ENCODE peak calls at places on chromosomes 2 and 18, in six cellular contexts. One of them, this sample, is unnamed.

GRCh38 chr2:191665286-191665685 is 12.7 kb upstream of the NABP1 start:
- DNase-seq in NCI-H510A treated with DMSO at 0.1 percent for 48 hours: no peak
- DNase-seq in NCI-H345: no peak
- DNase-seq in D341Med: no peak
- DNase-seq in activated CD4-positive, alpha-beta T cell treated with anti-CD3 and anti-CD28 coated beads, Interleukin-2, amount 50 U/mL, for 24 hours: no peak
- DNase-seq in SW480: no peak
- DNase-seq in this sample: no peak

GRCh38 chr2:72431737-72432136 is 284.1 kb upstream of the CYP26B1 start:
- DNase-seq in activated CD4-positive, alpha-beta T cell treated with anti-CD3 and anti-CD28 coated beads, Interleukin-2, amount 50 U/mL, for 24 hours: no peak
- DNase-seq in SW480: no peak
- DNase-seq in NCI-H510A treated with DMSO at 0.1 percent for 48 hours: no peak
- DNase-seq in D341Med: no peak
- DNase-seq in NCI-H345: no peak
- DNase-seq in this sample: no peak

GRCh38 chr18:9706081-9706935 is 1.8 kb upstream of the RAB31 start:
- DNase-seq in NCI-H510A treated with DMSO at 0.1 percent for 48 hours: no peak
- DNase-seq in SW480: no peak
- DNase-seq in activated CD4-positive, alpha-beta T cell treated with anti-CD3 and anti-CD28 coated beads, Interleukin-2, amount 50 U/mL, for 24 hours: no peak
- DNase-seq in NCI-H345: no peak
- DNase-seq in D341Med: no peak
- DNase-seq in this sample: no peak

GRCh38 chr2:152097291-152098032 is 1.4 kb downstream of the CACNB4 start:
- DNase-seq in NCI-H345: peak
- DNase-seq in NCI-H510A treated with DMSO at 0.1 percent for 48 hours: peak
- DNase-seq in SW480: peak
- DNase-seq in activated CD4-positive, alpha-beta T cell treated with anti-CD3 and anti-CD28 coated beads, Interleukin-2, amount 50 U/mL, for 24 hours: no peak
- DNase-seq in D341Med: no peak
- DNase-seq in this sample: no peak

GRCh38 chr2:241759091-241759807 is 17.4 kb upstream of the GAL3ST2 start:
- DNase-seq in SW480: no peak
- DNase-seq in NCI-H510A treated with DMSO at 0.1 percent for 48 hours: no peak
- DNase-seq in NCI-H345: no peak
- DNase-seq in activated CD4-positive, alpha-beta T cell treated with anti-CD3 and anti-CD28 coated beads, Interleukin-2, amount 50 U/mL, for 24 hours: no peak
- DNase-seq in D341Med: no peak
- DNase-seq in this sample: no peak

GRCh38 chr18:24672165-24672950 is 211.9 kb downstream of the HRH4 start:
- DNase-seq in NCI-H510A treated with DMSO at 0.1 percent for 48 hours: no peak
- DNase-seq in activated CD4-positive, alpha-beta T cell treated with anti-CD3 and anti-CD28 coated beads, Interleukin-2, amount 50 U/mL, for 24 hours: no peak
- DNase-seq in NCI-H345: peak
- DNase-seq in SW480: peak
- DNase-seq in D341Med: peak
- DNase-seq in this sample: peak

GRCh38 chr2:207928079-207928478 is 97.2 kb downstream of the PLEKHM3 start:
- DNase-seq in NCI-H345: no peak
- DNase-seq in activated CD4-positive, alpha-beta T cell treated with anti-CD3 and anti-CD28 coated beads, Interleukin-2, amount 50 U/mL, for 24 hours: no peak
- DNase-seq in NCI-H510A treated with DMSO at 0.1 percent for 48 hours: no peak
- DNase-seq in D341Med: no peak
- DNase-seq in SW480: no peak
- DNase-seq in this sample: no peak

GRCh38 chr2:123993728-123994323 is 31.3 kb upstream of the CNTNAP5 start:
- DNase-seq in NCI-H510A treated with DMSO at 0.1 percent for 48 hours: peak
- DNase-seq in activated CD4-positive, alpha-beta T cell treated with anti-CD3 and anti-CD28 coated beads, Interleukin-2, amount 50 U/mL, for 24 hours: no peak
- DNase-seq in NCI-H345: no peak
- DNase-seq in SW480: peak
- DNase-seq in D341Med: peak
- DNase-seq in this sample: no peak

GRCh38 chr2:160871096-160871495 is 289.1 kb upstream of the TANK start:
- DNase-seq in D341Med: no peak
- DNase-seq in SW480: no peak
- DNase-seq in NCI-H510A treated with DMSO at 0.1 percent for 48 hours: no peak
- DNase-seq in NCI-H345: no peak
- DNase-seq in activated CD4-positive, alpha-beta T cell treated with anti-CD3 and anti-CD28 coated beads, Interleukin-2, amount 50 U/mL, for 24 hours: no peak
- DNase-seq in this sample: no peak

GRCh38 chr2:134137182-134137595 is 116.7 kb upstream of the MGAT5 start:
- DNase-seq in SW480: no peak
- DNase-seq in activated CD4-positive, alpha-beta T cell treated with anti-CD3 and anti-CD28 coated beads, Interleukin-2, amount 50 U/mL, for 24 hours: no peak
- DNase-seq in NCI-H510A treated with DMSO at 0.1 percent for 48 hours: no peak
- DNase-seq in NCI-H345: no peak
- DNase-seq in D341Med: no peak
- DNase-seq in this sample: no peak

GRCh38 chr2:178219247-178219646 is 24.9 kb downstream of the OSBPL6 start:
- DNase-seq in D341Med: no peak
- DNase-seq in NCI-H345: no peak
- DNase-seq in NCI-H510A treated with DMSO at 0.1 percent for 48 hours: no peak
- DNase-seq in SW480: no peak
- DNase-seq in activated CD4-positive, alpha-beta T cell treated with anti-CD3 and anti-CD28 coated beads, Interleukin-2, amount 50 U/mL, for 24 hours: no peak
- DNase-seq in this sample: no peak

GRCh38 chr2:169808211-169808610 is 9.5 kb downstream of the SSB start:
- DNase-seq in activated CD4-positive, alpha-beta T cell treated with anti-CD3 and anti-CD28 coated beads, Interleukin-2, amount 50 U/mL, for 24 hours: no peak
- DNase-seq in NCI-H510A treated with DMSO at 0.1 percent for 48 hours: no peak
- DNase-seq in NCI-H345: no peak
- DNase-seq in SW480: no peak
- DNase-seq in D341Med: no peak
- DNase-seq in this sample: no peak

GRCh38 chr2:221123396-221123795 is 448.7 kb downstream of the EPHA4 start:
- DNase-seq in NCI-H345: no peak
- DNase-seq in activated CD4-positive, alpha-beta T cell treated with anti-CD3 and anti-CD28 coated beads, Interleukin-2, amount 50 U/mL, for 24 hours: no peak
- DNase-seq in SW480: no peak
- DNase-seq in NCI-H510A treated with DMSO at 0.1 percent for 48 hours: no peak
- DNase-seq in D341Med: no peak
- DNase-seq in this sample: no peak

GRCh38 chr2:64606495-64607363 is 47.0 kb downstream of the SERTAD2 start:
- DNase-seq in activated CD4-positive, alpha-beta T cell treated with anti-CD3 and anti-CD28 coated beads, Interleukin-2, amount 50 U/mL, for 24 hours: peak
- DNase-seq in D341Med: no peak
- DNase-seq in NCI-H510A treated with DMSO at 0.1 percent for 48 hours: no peak
- DNase-seq in SW480: peak
- DNase-seq in NCI-H345: no peak
- DNase-seq in this sample: peak

GRCh38 chr2:160581035-160581434 is 87.4 kb upstream of the RBMS1 start:
- DNase-seq in D341Med: no peak
- DNase-seq in SW480: no peak
- DNase-seq in NCI-H510A treated with DMSO at 0.1 percent for 48 hours: no peak
- DNase-seq in activated CD4-positive, alpha-beta T cell treated with anti-CD3 and anti-CD28 coated beads, Interleukin-2, amount 50 U/mL, for 24 hours: no peak
- DNase-seq in NCI-H345: no peak
- DNase-seq in this sample: no peak

GRCh38 chr18:55328301-55328700 is 259.7 kb downstream of the TCF4 start:
- DNase-seq in SW480: no peak
- DNase-seq in NCI-H510A treated with DMSO at 0.1 percent for 48 hours: no peak
- DNase-seq in NCI-H345: no peak
- DNase-seq in activated CD4-positive, alpha-beta T cell treated with anti-CD3 and anti-CD28 coated beads, Interleukin-2, amount 50 U/mL, for 24 hours: no peak
- DNase-seq in D341Med: no peak
- DNase-seq in this sample: no peak

GRCh38 chr18:48002933-48003365 is 72.5 kb upstream of the SMAD2 start:
- DNase-seq in NCI-H510A treated with DMSO at 0.1 percent for 48 hours: no peak
- DNase-seq in activated CD4-positive, alpha-beta T cell treated with anti-CD3 and anti-CD28 coated beads, Interleukin-2, amount 50 U/mL, for 24 hours: no peak
- DNase-seq in D341Med: peak
- DNase-seq in NCI-H345: no peak
- DNase-seq in SW480: peak
- DNase-seq in this sample: peak

GRCh38 chr2:235238537-235238936 is 255.3 kb upstream of the AGAP1 start:
- DNase-seq in NCI-H510A treated with DMSO at 0.1 percent for 48 hours: no peak
- DNase-seq in activated CD4-positive, alpha-beta T cell treated with anti-CD3 and anti-CD28 coated beads, Interleukin-2, amount 50 U/mL, for 24 hours: no peak
- DNase-seq in D341Med: peak
- DNase-seq in SW480: no peak
- DNase-seq in NCI-H345: no peak
- DNase-seq in this sample: no peak

GRCh38 chr2:45241061-45241561 is 231.9 kb upstream of the SIX2 start:
- DNase-seq in D341Med: no peak
- DNase-seq in activated CD4-positive, alpha-beta T cell treated with anti-CD3 and anti-CD28 coated beads, Interleukin-2, amount 50 U/mL, for 24 hours: no peak
- DNase-seq in SW480: no peak
- DNase-seq in NCI-H510A treated with DMSO at 0.1 percent for 48 hours: no peak
- DNase-seq in NCI-H345: no peak
- DNase-seq in this sample: no peak

GRCh38 chr2:45567974-45568789 is 42.9 kb downstream of the SRBD1 start:
- DNase-seq in SW480: no peak
- DNase-seq in D341Med: no peak
- DNase-seq in NCI-H345: no peak
- DNase-seq in NCI-H510A treated with DMSO at 0.1 percent for 48 hours: no peak
- DNase-seq in activated CD4-positive, alpha-beta T cell treated with anti-CD3 and anti-CD28 coated beads, Interleukin-2, amount 50 U/mL, for 24 hours: no peak
- DNase-seq in this sample: no peak

GRCh38 chr18:74760436-74760835 is 162.8 kb downstream of the ZNF407 start:
- DNase-seq in NCI-H345: no peak
- DNase-seq in NCI-H510A treated with DMSO at 0.1 percent for 48 hours: no peak
- DNase-seq in SW480: no peak
- DNase-seq in activated CD4-positive, alpha-beta T cell treated with anti-CD3 and anti-CD28 coated beads, Interleukin-2, amount 50 U/mL, for 24 hours: no peak
- DNase-seq in D341Med: no peak
- DNase-seq in this sample: no peak

GRCh38 chr2:194328456-194328855 is 1328.6 kb upstream of the SLC39A10 start:
- DNase-seq in NCI-H345: no peak
- DNase-seq in activated CD4-positive, alpha-beta T cell treated with anti-CD3 and anti-CD28 coated beads, Interleukin-2, amount 50 U/mL, for 24 hours: no peak
- DNase-seq in NCI-H510A treated with DMSO at 0.1 percent for 48 hours: no peak
- DNase-seq in D341Med: no peak
- DNase-seq in SW480: no peak
- DNase-seq in this sample: no peak

GRCh38 chr18:80033181-80034067 is 810 bp upstream of the RBFA start:
- DNase-seq in NCI-H345: peak
- DNase-seq in SW480: peak
- DNase-seq in NCI-H510A treated with DMSO at 0.1 percent for 48 hours: no peak
- DNase-seq in activated CD4-positive, alpha-beta T cell treated with anti-CD3 and anti-CD28 coated beads, Interleukin-2, amount 50 U/mL, for 24 hours: no peak
- DNase-seq in D341Med: no peak
- DNase-seq in this sample: no peak

GRCh38 chr2:29228276-29228675 is 113.1 kb downstream of the CLIP4 start:
- DNase-seq in NCI-H345: no peak
- DNase-seq in SW480: no peak
- DNase-seq in activated CD4-positive, alpha-beta T cell treated with anti-CD3 and anti-CD28 coated beads, Interleukin-2, amount 50 U/mL, for 24 hours: no peak
- DNase-seq in NCI-H510A treated with DMSO at 0.1 percent for 48 hours: no peak
- DNase-seq in D341Med: no peak
- DNase-seq in this sample: no peak